ENCODE peak calls at places on chromosomes 4 and X, in four cellular contexts. X is A549, H is GM12878, U is K562. W is an unnamed sample.

GRCh38 chrX:115324194-115324593 is 34.7 kb downstream of the LUZP4 start:
- DNase-seq in X (no peak), H (no peak), U (no peak), W (no peak)

GRCh38 chrX:23381688-23382087 is 47.0 kb downstream of the PTCHD1 start:
- DNase-seq in X (no peak), H (no peak), U (no peak), W (no peak)

GRCh38 chrX:154505726-154506125 is 10.3 kb downstream of the FAM3A start:
- DNase-seq in X (no peak), H (no peak), U (no peak), W (no peak)

GRCh38 chrX:115582035-115582870 is 21.3 kb downstream of the PLS3 start:
- DNase-seq in X (no peak), H (no peak), U (no peak), W (no peak)

GRCh38 chrX:67288958-67289641 is 254.7 kb upstream of the AR start:
- DNase-seq in X (no peak), H (no peak), U (no peak), W (no peak)

GRCh38 chrX:130261494-130261893 is 7.2 kb downstream of the ZNF280C start:
- DNase-seq in X (no peak), H (no peak), U (no peak), W (no peak)

GRCh38 chrX:41984628-41985027 is 61.3 kb upstream of the CASK start:
- DNase-seq in X (no peak), H (no peak), U (no peak), W (no peak)

GRCh38 chr4:166980419-166980818 is 253.9 kb downstream of the SPOCK3 start:
- DNase-seq in X (no peak), H (no peak), U (no peak), W (no peak)

GRCh38 chr4:145299380-145300076 is 119.1 kb upstream of the OTUD4 start:
- DNase-seq in X (no peak), H (peak), U (no peak), W (peak)
- TF ChIP-seq POLR2AphosphoS2 in X (no peak), H (no peak), U (no peak), W (no peak)

DNA sequence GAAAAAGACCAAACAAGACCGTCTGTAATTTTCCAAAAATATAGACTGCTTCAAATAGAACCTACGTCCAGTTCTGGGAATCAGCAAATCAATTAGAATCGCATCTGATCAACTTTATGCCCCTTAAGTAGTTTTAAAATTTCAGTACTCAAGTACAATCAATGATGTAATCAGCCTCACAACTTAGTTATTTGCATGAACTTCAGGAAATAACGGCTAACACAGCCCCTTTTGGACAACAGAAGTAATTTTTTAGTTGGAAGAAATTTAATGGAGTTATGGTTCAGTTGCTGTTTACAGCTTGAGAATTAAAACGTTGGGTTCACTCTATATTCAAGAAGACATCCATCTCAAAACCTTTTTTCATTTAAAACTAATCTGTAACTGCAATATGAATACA is 1.1 kb downstream of the TAPT1 start:
- DNase-seq in X (no peak), H (no peak), U (no peak), W (no peak)
- TF ChIP-seq POLR2AphosphoS2 in X (no peak), H (no peak), U (no peak), W (no peak)

GRCh38 chr4:162443510-162443909 is 279.7 kb upstream of the FSTL5 start:
- DNase-seq in X (no peak), H (no peak), U (no peak), W (no peak)
- TF ChIP-seq POLR2AphosphoS2 in X (no peak), H (no peak), U (no peak), W (no peak)

DNA sequence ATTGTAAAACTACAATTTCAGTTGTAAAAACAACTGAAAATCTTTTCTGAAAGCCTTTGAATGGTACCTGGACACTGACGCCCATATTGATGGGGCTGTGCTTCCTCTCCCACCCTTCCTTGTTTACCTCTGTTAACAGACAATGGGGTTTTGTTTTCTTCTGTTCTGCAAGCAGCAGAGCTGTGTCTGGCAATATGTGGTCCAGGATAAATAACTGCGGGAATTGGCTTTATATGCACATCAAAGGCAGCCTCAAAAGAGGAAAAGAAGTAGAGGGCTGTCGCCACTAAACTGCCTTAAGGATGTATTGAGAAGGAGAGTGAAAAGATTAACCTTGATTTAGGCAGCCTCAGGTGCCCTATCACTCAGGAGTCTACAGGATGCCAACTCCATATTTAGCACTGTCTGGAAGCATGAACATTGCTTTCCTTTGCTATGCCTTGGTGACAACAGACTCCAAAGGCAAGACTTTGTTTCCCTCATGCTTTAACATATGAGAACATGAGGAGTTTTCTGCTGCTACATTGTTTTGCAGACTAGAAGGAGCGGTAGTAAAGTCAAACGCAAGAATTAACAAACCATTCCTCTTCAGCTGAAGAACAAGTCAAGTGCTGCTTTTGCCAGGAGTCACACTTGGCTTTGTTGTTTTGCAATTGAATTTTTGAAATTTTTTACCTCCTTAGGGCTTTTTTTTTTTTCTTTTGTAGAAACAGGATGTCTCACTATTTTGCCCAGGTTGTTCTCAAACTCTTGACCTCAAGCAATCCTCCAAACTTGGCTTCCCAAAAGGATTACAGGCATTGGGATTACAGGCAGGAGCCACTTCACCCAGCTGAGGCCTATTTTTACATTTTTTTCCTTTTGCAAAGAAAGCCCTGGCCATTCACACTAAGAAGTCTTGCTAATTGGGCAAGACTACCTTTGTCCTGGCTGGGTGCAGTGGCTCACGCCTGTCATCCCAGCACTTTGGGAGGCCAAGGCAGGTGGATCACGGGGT is 3.0 kb downstream of the IL21 start:
- DNase-seq in X (no peak), H (no peak), U (no peak), W (no peak)
- TF ChIP-seq POLR2AphosphoS2 in X (no peak), H (no peak), U (no peak), W (no peak)

GRCh38 chr4:139514382-139515059 is 41.5 kb downstream of the SETD7 start:
- DNase-seq in X (no peak), H (no peak), U (no peak), W (no peak)
- TF ChIP-seq POLR2AphosphoS2 in X (no peak), H (no peak), U (no peak), W (no peak)

DNA sequence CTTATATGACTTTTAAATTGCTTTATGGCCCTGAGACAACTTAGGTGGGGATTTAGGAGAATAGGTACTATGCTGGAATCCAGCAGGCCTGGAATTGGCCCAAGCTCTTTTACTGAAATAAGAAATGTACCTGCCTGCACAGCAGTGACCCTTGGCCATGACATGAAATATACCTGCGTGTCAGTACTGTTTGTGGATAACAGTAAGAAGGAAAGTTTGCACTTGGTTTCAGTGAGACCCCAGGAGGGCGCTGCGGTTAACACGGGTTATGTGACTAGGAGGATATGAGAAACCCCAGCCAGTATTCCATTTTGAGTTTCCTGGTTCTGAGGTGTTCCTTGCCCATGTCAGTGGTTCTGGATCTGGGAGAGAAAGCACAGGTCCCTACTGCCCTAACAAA is 5.3 kb downstream of the MTM1 start:
- DNase-seq in X (no peak), H (no peak), U (no peak), W (no peak)
- TF ChIP-seq POLR2AphosphoS2 in X (no peak), H (no peak), U (no peak), W (no peak)

W was measured in HepG2.